ENCODE peak calls at places on chromosome 2, in five cellular contexts. C is activated CD8-positive, alpha-beta memory T cell treated with anti-CD3 and anti-CD28 coated beads for 48 hours; S is activated CD4-positive, alpha-beta T cell treated with anti-CD3 and anti-CD28 coated beads, Interleukin-2, amount 50 U/mL, for 24 hours; D is activated naive CD4-positive, alpha-beta T cell treated with anti-CD3 and anti-CD28 coated beads, Interleukin-2, amount 10 ng/mL, durations not matched to agents 7 days and 5 days; B is GM13977. A is an unnamed sample.

GRCh38 chr2:45944075-45944474 is 292.6 kb downstream of the PRKCE start:
- DNase-seq in C (no peak), S (no peak), D (no peak), B (no peak), A (no peak)

GRCh38 chr2:128416366-128416765 is 97.7 kb upstream of the HS6ST1 start:
- DNase-seq in C (no peak), D (no peak), B (no peak), S (no peak), A (no peak)

GRCh38 chr2:100902833-100903405 is 83.0 kb downstream of the NPAS2 start:
- DNase-seq in D (no peak), B (no peak), C (no peak), S (no peak), A (no peak)

GRCh38 chr2:32289165-32290054 is 11.7 kb downstream of the YIPF4 start:
- DNase-seq in D (no peak), B (no peak), S (no peak), C (no peak), A (no peak)

GRCh38 chr2:135975702-135976101 is 9.7 kb downstream of the DARS1 start:
- DNase-seq in C (no peak), S (no peak), B (no peak), D (no peak), A (no peak)

GRCh38 chr2:148279216-148279615 is 258.3 kb downstream of the MBD5 start:
- DNase-seq in C (no peak), D (no peak), B (no peak), S (no peak), A (no peak)

GRCh38 chr2:113273031-113273551 is 5.6 kb downstream of the PAX8 start:
- DNase-seq in S (no peak), C (no peak), D (peak; percentile 56), B (peak; percentile 39), A (no peak)

GRCh38 chr2:68414452-68414851 is 49.4 kb downstream of the PLEK start:
- DNase-seq in S (no peak), B (no peak), D (no peak), C (no peak), A (no peak)